ENCODE peak calls at places on chromosome 14, in seven cellular contexts. One of them, this sample, is unnamed.

GRCh38 chr14:58593977-58594376 is 43.8 kb upstream of the DACT1 start:
- DNase-seq in CD8-positive, alpha-beta T cell: no peak
- DNase-seq in non-pigmented ciliary epithelial cell: no peak
- DNase-seq in activated T-cell treated with anti-CD3 and anti-CD28 coated beads, Interleukin-2, amount 50 U/mL, for 72 hours: no peak
- DNase-seq in uterus: no peak
- DNase-seq in dermis blood vessel endothelial cell: no peak
- DNase-seq in HepG2: no peak
- DNase-seq in this sample: no peak

GRCh38 chr14:64092940-64093339 is 201.2 kb downstream of the ESR2 start:
- DNase-seq in CD8-positive, alpha-beta T cell: no peak
- DNase-seq in non-pigmented ciliary epithelial cell: no peak
- DNase-seq in activated T-cell treated with anti-CD3 and anti-CD28 coated beads, Interleukin-2, amount 50 U/mL, for 72 hours: no peak
- DNase-seq in uterus: no peak
- DNase-seq in dermis blood vessel endothelial cell: no peak
- DNase-seq in HepG2: no peak
- DNase-seq in this sample: no peak

GRCh38 chr14:64950889-64951288 is 8.3 kb upstream of the GPX2 start:
- DNase-seq in CD8-positive, alpha-beta T cell: no peak
- DNase-seq in non-pigmented ciliary epithelial cell: no peak
- DNase-seq in activated T-cell treated with anti-CD3 and anti-CD28 coated beads, Interleukin-2, amount 50 U/mL, for 72 hours: no peak
- DNase-seq in uterus: no peak
- DNase-seq in dermis blood vessel endothelial cell: no peak
- DNase-seq in HepG2: no peak
- DNase-seq in this sample: no peak

GRCh38 chr14:88005978-88006851 is 1.3 kb downstream of the GPR65 start:
- DNase-seq in CD8-positive, alpha-beta T cell: peak; percentile 66
- DNase-seq in non-pigmented ciliary epithelial cell: no peak
- DNase-seq in activated T-cell treated with anti-CD3 and anti-CD28 coated beads, Interleukin-2, amount 50 U/mL, for 72 hours: peak; percentile 70
- DNase-seq in uterus: no peak
- DNase-seq in dermis blood vessel endothelial cell: no peak
- DNase-seq in HepG2: no peak
- DNase-seq in this sample: peak; percentile 90

GRCh38 chr14:66403183-66403582 is 83.0 kb upstream of the CCDC196 start:
- DNase-seq in CD8-positive, alpha-beta T cell: no peak
- DNase-seq in non-pigmented ciliary epithelial cell: no peak
- DNase-seq in activated T-cell treated with anti-CD3 and anti-CD28 coated beads, Interleukin-2, amount 50 U/mL, for 72 hours: no peak
- DNase-seq in uterus: no peak
- DNase-seq in dermis blood vessel endothelial cell: peak; percentile 55
- DNase-seq in HepG2: peak; percentile 40
- DNase-seq in this sample: peak; percentile 67

GRCh38 chr14:68576496-68577244 is 216.2 kb downstream of the ZFP36L1 start:
- DNase-seq in CD8-positive, alpha-beta T cell: no peak
- DNase-seq in non-pigmented ciliary epithelial cell: no peak
- DNase-seq in activated T-cell treated with anti-CD3 and anti-CD28 coated beads, Interleukin-2, amount 50 U/mL, for 72 hours: no peak
- DNase-seq in uterus: no peak
- DNase-seq in dermis blood vessel endothelial cell: peak; percentile 78
- DNase-seq in HepG2: peak; percentile 52
- DNase-seq in this sample: no peak

GRCh38 chr14:42023452-42023851 is 416.8 kb downstream of the LRFN5 start:
- DNase-seq in CD8-positive, alpha-beta T cell: no peak
- DNase-seq in non-pigmented ciliary epithelial cell: no peak
- DNase-seq in activated T-cell treated with anti-CD3 and anti-CD28 coated beads, Interleukin-2, amount 50 U/mL, for 72 hours: no peak
- DNase-seq in uterus: no peak
- DNase-seq in dermis blood vessel endothelial cell: no peak
- DNase-seq in HepG2: peak; percentile 8
- DNase-seq in this sample: no peak

GRCh38 chr14:51511265-51511664 is 140.4 kb upstream of the FRMD6 start:
- DNase-seq in CD8-positive, alpha-beta T cell: no peak
- DNase-seq in non-pigmented ciliary epithelial cell: peak; percentile 23
- DNase-seq in activated T-cell treated with anti-CD3 and anti-CD28 coated beads, Interleukin-2, amount 50 U/mL, for 72 hours: no peak
- DNase-seq in uterus: no peak
- DNase-seq in dermis blood vessel endothelial cell: no peak
- DNase-seq in HepG2: no peak
- DNase-seq in this sample: no peak

GRCh38 chr14:35438910-35439713 is 34.6 kb upstream of the NFKBIA start:
- DNase-seq in CD8-positive, alpha-beta T cell: no peak
- DNase-seq in non-pigmented ciliary epithelial cell: no peak
- DNase-seq in activated T-cell treated with anti-CD3 and anti-CD28 coated beads, Interleukin-2, amount 50 U/mL, for 72 hours: no peak
- DNase-seq in uterus: no peak
- DNase-seq in dermis blood vessel endothelial cell: peak; percentile 27
- DNase-seq in HepG2: peak; percentile 52
- DNase-seq in this sample: peak; percentile 16

GRCh38 chr14:35402323-35403084 is 2.0 kb downstream of the NFKBIA start:
- DNase-seq in CD8-positive, alpha-beta T cell: peak; percentile 45
- DNase-seq in non-pigmented ciliary epithelial cell: no peak
- DNase-seq in activated T-cell treated with anti-CD3 and anti-CD28 coated beads, Interleukin-2, amount 50 U/mL, for 72 hours: peak; percentile 64
- DNase-seq in uterus: peak; percentile 31
- DNase-seq in dermis blood vessel endothelial cell: peak; percentile 46
- DNase-seq in HepG2: no peak
- DNase-seq in this sample: peak; percentile 43

GRCh38 chr14:104516906-104517305 is 62.7 kb upstream of the C14orf180 start:
- DNase-seq in CD8-positive, alpha-beta T cell: no peak
- DNase-seq in non-pigmented ciliary epithelial cell: no peak
- DNase-seq in activated T-cell treated with anti-CD3 and anti-CD28 coated beads, Interleukin-2, amount 50 U/mL, for 72 hours: no peak
- DNase-seq in uterus: no peak
- DNase-seq in dermis blood vessel endothelial cell: no peak
- DNase-seq in HepG2: no peak
- DNase-seq in this sample: no peak

GRCh38 chr14:67031920-67032774 is 157.1 kb upstream of the GARIN2 start:
- DNase-seq in CD8-positive, alpha-beta T cell: no peak
- DNase-seq in non-pigmented ciliary epithelial cell: no peak
- DNase-seq in activated T-cell treated with anti-CD3 and anti-CD28 coated beads, Interleukin-2, amount 50 U/mL, for 72 hours: no peak
- DNase-seq in uterus: no peak
- DNase-seq in dermis blood vessel endothelial cell: no peak
- DNase-seq in HepG2: no peak
- DNase-seq in this sample: no peak

GRCh38 chr14:72699852-72700257 is 194.0 kb downstream of the DPF3 start:
- DNase-seq in CD8-positive, alpha-beta T cell: no peak
- DNase-seq in non-pigmented ciliary epithelial cell: no peak
- DNase-seq in activated T-cell treated with anti-CD3 and anti-CD28 coated beads, Interleukin-2, amount 50 U/mL, for 72 hours: peak; percentile 5
- DNase-seq in uterus: no peak
- DNase-seq in dermis blood vessel endothelial cell: peak; percentile 15
- DNase-seq in HepG2: no peak
- DNase-seq in this sample: no peak

GRCh38 chr14:52080817-52081755 is 12.2 kb upstream of the NID2 start:
- DNase-seq in CD8-positive, alpha-beta T cell: no peak
- DNase-seq in non-pigmented ciliary epithelial cell: peak; percentile 89
- DNase-seq in activated T-cell treated with anti-CD3 and anti-CD28 coated beads, Interleukin-2, amount 50 U/mL, for 72 hours: no peak
- DNase-seq in uterus: no peak
- DNase-seq in dermis blood vessel endothelial cell: peak; percentile 13
- DNase-seq in HepG2: peak; percentile 23
- DNase-seq in this sample: no peak

GRCh38 chr14:58104808-58105207 is 47.2 kb downstream of the ARMH4 start:
- DNase-seq in CD8-positive, alpha-beta T cell: no peak
- DNase-seq in non-pigmented ciliary epithelial cell: peak; percentile 63
- DNase-seq in activated T-cell treated with anti-CD3 and anti-CD28 coated beads, Interleukin-2, amount 50 U/mL, for 72 hours: no peak
- DNase-seq in uterus: no peak
- DNase-seq in dermis blood vessel endothelial cell: peak; percentile 48
- DNase-seq in HepG2: no peak
- DNase-seq in this sample: no peak

GRCh38 chr14:103503296-103503695 is 19.3 kb downstream of the CKB start:
- DNase-seq in CD8-positive, alpha-beta T cell: no peak
- DNase-seq in non-pigmented ciliary epithelial cell: no peak
- DNase-seq in activated T-cell treated with anti-CD3 and anti-CD28 coated beads, Interleukin-2, amount 50 U/mL, for 72 hours: no peak
- DNase-seq in uterus: peak; percentile 8
- DNase-seq in dermis blood vessel endothelial cell: no peak
- DNase-seq in HepG2: no peak
- DNase-seq in this sample: no peak

GRCh38 chr14:85566603-85567002 is 36.7 kb downstream of the FLRT2 start:
- DNase-seq in CD8-positive, alpha-beta T cell: no peak
- DNase-seq in non-pigmented ciliary epithelial cell: peak; percentile 55
- DNase-seq in activated T-cell treated with anti-CD3 and anti-CD28 coated beads, Interleukin-2, amount 50 U/mL, for 72 hours: no peak
- DNase-seq in uterus: no peak
- DNase-seq in dermis blood vessel endothelial cell: peak; percentile 74
- DNase-seq in HepG2: no peak
- DNase-seq in this sample: no peak

GRCh38 chr14:95722525-95723190 is 8.7 kb upstream of the TCL1A start:
- DNase-seq in CD8-positive, alpha-beta T cell: no peak
- DNase-seq in non-pigmented ciliary epithelial cell: no peak
- DNase-seq in activated T-cell treated with anti-CD3 and anti-CD28 coated beads, Interleukin-2, amount 50 U/mL, for 72 hours: no peak
- DNase-seq in uterus: no peak
- DNase-seq in dermis blood vessel endothelial cell: peak; percentile 2
- DNase-seq in HepG2: no peak
- DNase-seq in this sample: no peak

GRCh38 chr14:35761922-35762321 is 47.2 kb downstream of the RALGAPA1 start:
- DNase-seq in CD8-positive, alpha-beta T cell: no peak
- DNase-seq in non-pigmented ciliary epithelial cell: no peak
- DNase-seq in activated T-cell treated with anti-CD3 and anti-CD28 coated beads, Interleukin-2, amount 50 U/mL, for 72 hours: no peak
- DNase-seq in uterus: no peak
- DNase-seq in dermis blood vessel endothelial cell: no peak
- DNase-seq in HepG2: no peak
- DNase-seq in this sample: no peak

GRCh38 chr14:52117433-52117832 is 48.6 kb upstream of the NID2 start:
- DNase-seq in CD8-positive, alpha-beta T cell: no peak
- DNase-seq in non-pigmented ciliary epithelial cell: no peak
- DNase-seq in activated T-cell treated with anti-CD3 and anti-CD28 coated beads, Interleukin-2, amount 50 U/mL, for 72 hours: no peak
- DNase-seq in uterus: no peak
- DNase-seq in dermis blood vessel endothelial cell: no peak
- DNase-seq in HepG2: no peak
- DNase-seq in this sample: no peak

GRCh38 chr14:50452285-50452684 is 55.6 kb upstream of the CDKL1 start:
- DNase-seq in CD8-positive, alpha-beta T cell: no peak
- DNase-seq in non-pigmented ciliary epithelial cell: no peak
- DNase-seq in activated T-cell treated with anti-CD3 and anti-CD28 coated beads, Interleukin-2, amount 50 U/mL, for 72 hours: no peak
- DNase-seq in uterus: no peak
- DNase-seq in dermis blood vessel endothelial cell: no peak
- DNase-seq in HepG2: no peak
- DNase-seq in this sample: no peak

GRCh38 chr14:58738189-58738836 is 100.6 kb downstream of the DACT1 start:
- DNase-seq in CD8-positive, alpha-beta T cell: no peak
- DNase-seq in non-pigmented ciliary epithelial cell: peak; percentile 92
- DNase-seq in activated T-cell treated with anti-CD3 and anti-CD28 coated beads, Interleukin-2, amount 50 U/mL, for 72 hours: peak; percentile 13
- DNase-seq in uterus: no peak
- DNase-seq in dermis blood vessel endothelial cell: no peak
- DNase-seq in HepG2: no peak
- DNase-seq in this sample: no peak

GRCh38 chr14:77208266-77208978 is 26.8 kb downstream of the TMEM63C start:
- DNase-seq in CD8-positive, alpha-beta T cell: peak; percentile 53
- DNase-seq in non-pigmented ciliary epithelial cell: peak; percentile 5
- DNase-seq in activated T-cell treated with anti-CD3 and anti-CD28 coated beads, Interleukin-2, amount 50 U/mL, for 72 hours: peak; percentile 57
- DNase-seq in uterus: peak; percentile 21
- DNase-seq in dermis blood vessel endothelial cell: peak; percentile 81
- DNase-seq in HepG2: peak; percentile 32
- DNase-seq in this sample: peak; percentile 39

GRCh38 chr14:96997996-96998395 is 200.8 kb downstream of the VRK1 start:
- DNase-seq in CD8-positive, alpha-beta T cell: no peak
- DNase-seq in non-pigmented ciliary epithelial cell: no peak
- DNase-seq in activated T-cell treated with anti-CD3 and anti-CD28 coated beads, Interleukin-2, amount 50 U/mL, for 72 hours: no peak
- DNase-seq in uterus: no peak
- DNase-seq in dermis blood vessel endothelial cell: no peak
- DNase-seq in HepG2: no peak
- DNase-seq in this sample: no peak

GRCh38 chr14:54627718-54628345 is 60.9 kb downstream of the SAMD4A start:
- DNase-seq in CD8-positive, alpha-beta T cell: peak; percentile 36
- DNase-seq in non-pigmented ciliary epithelial cell: no peak
- DNase-seq in activated T-cell treated with anti-CD3 and anti-CD28 coated beads, Interleukin-2, amount 50 U/mL, for 72 hours: peak; percentile 21
- DNase-seq in uterus: peak; percentile 53
- DNase-seq in dermis blood vessel endothelial cell: peak; percentile 81
- DNase-seq in HepG2: no peak
- DNase-seq in this sample: peak; percentile 64

GRCh38 chr14:22558221-22558913 is 30.7 kb downstream of the DAD1 start:
- DNase-seq in CD8-positive, alpha-beta T cell: peak; percentile 68
- DNase-seq in non-pigmented ciliary epithelial cell: no peak
- DNase-seq in activated T-cell treated with anti-CD3 and anti-CD28 coated beads, Interleukin-2, amount 50 U/mL, for 72 hours: peak; percentile 85
- DNase-seq in uterus: no peak
- DNase-seq in dermis blood vessel endothelial cell: peak; percentile 68
- DNase-seq in HepG2: peak; percentile 53
- DNase-seq in this sample: peak; percentile 80

GRCh38 chr14:89012272-89013097 is 188.0 kb downstream of the TTC8 start:
- DNase-seq in CD8-positive, alpha-beta T cell: no peak
- DNase-seq in non-pigmented ciliary epithelial cell: no peak
- DNase-seq in activated T-cell treated with anti-CD3 and anti-CD28 coated beads, Interleukin-2, amount 50 U/mL, for 72 hours: no peak
- DNase-seq in uterus: no peak
- DNase-seq in dermis blood vessel endothelial cell: no peak
- DNase-seq in HepG2: peak; percentile 27
- DNase-seq in this sample: no peak

GRCh38 chr14:57865450-57866198 is at the start of gene SLC35F4:
- DNase-seq in CD8-positive, alpha-beta T cell: no peak
- DNase-seq in non-pigmented ciliary epithelial cell: no peak
- DNase-seq in activated T-cell treated with anti-CD3 and anti-CD28 coated beads, Interleukin-2, amount 50 U/mL, for 72 hours: no peak
- DNase-seq in uterus: no peak
- DNase-seq in dermis blood vessel endothelial cell: peak; percentile 12
- DNase-seq in HepG2: no peak
- DNase-seq in this sample: no peak

GRCh38 chr14:60736494-60736893 is 1.9 kb downstream of the MNAT1 start:
- DNase-seq in CD8-positive, alpha-beta T cell: no peak
- DNase-seq in non-pigmented ciliary epithelial cell: peak; percentile 67
- DNase-seq in activated T-cell treated with anti-CD3 and anti-CD28 coated beads, Interleukin-2, amount 50 U/mL, for 72 hours: no peak
- DNase-seq in uterus: no peak
- DNase-seq in dermis blood vessel endothelial cell: peak; percentile 78
- DNase-seq in HepG2: peak; percentile 71
- DNase-seq in this sample: no peak

GRCh38 chr14:72863216-72864006 is 30.5 kb downstream of the DPF3 start:
- DNase-seq in CD8-positive, alpha-beta T cell: no peak
- DNase-seq in non-pigmented ciliary epithelial cell: no peak
- DNase-seq in activated T-cell treated with anti-CD3 and anti-CD28 coated beads, Interleukin-2, amount 50 U/mL, for 72 hours: no peak
- DNase-seq in uterus: no peak
- DNase-seq in dermis blood vessel endothelial cell: no peak
- DNase-seq in HepG2: no peak
- DNase-seq in this sample: peak; percentile 72

GRCh38 chr14:61025239-61026223 is 44.5 kb downstream of the SLC38A6 start:
- DNase-seq in CD8-positive, alpha-beta T cell: peak; percentile 48
- DNase-seq in non-pigmented ciliary epithelial cell: peak; percentile 45
- DNase-seq in activated T-cell treated with anti-CD3 and anti-CD28 coated beads, Interleukin-2, amount 50 U/mL, for 72 hours: peak; percentile 64
- DNase-seq in uterus: peak; percentile 50
- DNase-seq in dermis blood vessel endothelial cell: peak; percentile 87
- DNase-seq in HepG2: peak; percentile 57
- DNase-seq in this sample: peak; percentile 77

GRCh38 chr14:54206477-54206876 is 190.3 kb upstream of the CDKN3 start:
- DNase-seq in CD8-positive, alpha-beta T cell: no peak
- DNase-seq in non-pigmented ciliary epithelial cell: no peak
- DNase-seq in activated T-cell treated with anti-CD3 and anti-CD28 coated beads, Interleukin-2, amount 50 U/mL, for 72 hours: no peak
- DNase-seq in uterus: no peak
- DNase-seq in dermis blood vessel endothelial cell: no peak
- DNase-seq in HepG2: no peak
- DNase-seq in this sample: no peak

GRCh38 chr14:22002860-22003284 is 329.3 kb upstream of the OR4E1 start:
- DNase-seq in CD8-positive, alpha-beta T cell: peak; percentile 67
- DNase-seq in non-pigmented ciliary epithelial cell: no peak
- DNase-seq in activated T-cell treated with anti-CD3 and anti-CD28 coated beads, Interleukin-2, amount 50 U/mL, for 72 hours: peak; percentile 78
- DNase-seq in uterus: no peak
- DNase-seq in dermis blood vessel endothelial cell: peak; percentile 10
- DNase-seq in HepG2: no peak
- DNase-seq in this sample: peak; percentile 13

GRCh38 chr14:39381366-39381765 is 50.9 kb downstream of the FBXO33 start:
- DNase-seq in CD8-positive, alpha-beta T cell: no peak
- DNase-seq in non-pigmented ciliary epithelial cell: no peak
- DNase-seq in activated T-cell treated with anti-CD3 and anti-CD28 coated beads, Interleukin-2, amount 50 U/mL, for 72 hours: no peak
- DNase-seq in uterus: no peak
- DNase-seq in dermis blood vessel endothelial cell: no peak
- DNase-seq in HepG2: no peak
- DNase-seq in this sample: peak; percentile 3

GRCh38 chr14:77067632-77068514 is 30.2 kb upstream of the CIPC start:
- DNase-seq in CD8-positive, alpha-beta T cell: peak; percentile 54
- DNase-seq in non-pigmented ciliary epithelial cell: no peak
- DNase-seq in activated T-cell treated with anti-CD3 and anti-CD28 coated beads, Interleukin-2, amount 50 U/mL, for 72 hours: peak; percentile 61
- DNase-seq in uterus: peak; percentile 69
- DNase-seq in dermis blood vessel endothelial cell: peak; percentile 78
- DNase-seq in HepG2: no peak
- DNase-seq in this sample: peak; percentile 68

GRCh38 chr14:99593971-99594841 is 9.8 kb downstream of the CCDC85C start:
- DNase-seq in CD8-positive, alpha-beta T cell: no peak
- DNase-seq in non-pigmented ciliary epithelial cell: no peak
- DNase-seq in activated T-cell treated with anti-CD3 and anti-CD28 coated beads, Interleukin-2, amount 50 U/mL, for 72 hours: no peak
- DNase-seq in uterus: no peak
- DNase-seq in dermis blood vessel endothelial cell: no peak
- DNase-seq in HepG2: no peak
- DNase-seq in this sample: no peak

GRCh38 chr14:95491936-95492608 is 24.4 kb downstream of the SYNE3 start:
- DNase-seq in CD8-positive, alpha-beta T cell: no peak
- DNase-seq in non-pigmented ciliary epithelial cell: no peak
- DNase-seq in activated T-cell treated with anti-CD3 and anti-CD28 coated beads, Interleukin-2, amount 50 U/mL, for 72 hours: no peak
- DNase-seq in uterus: no peak
- DNase-seq in dermis blood vessel endothelial cell: no peak
- DNase-seq in HepG2: no peak
- DNase-seq in this sample: no peak

GRCh38 chr14:90609376-90609775 is 206.9 kb downstream of the TTC7B start:
- DNase-seq in CD8-positive, alpha-beta T cell: no peak
- DNase-seq in non-pigmented ciliary epithelial cell: no peak
- DNase-seq in activated T-cell treated with anti-CD3 and anti-CD28 coated beads, Interleukin-2, amount 50 U/mL, for 72 hours: no peak
- DNase-seq in uterus: no peak
- DNase-seq in dermis blood vessel endothelial cell: no peak
- DNase-seq in HepG2: no peak
- DNase-seq in this sample: no peak

This sample was measured in GM12865.